ENCODE peak calls at places on chromosomes 3 and 15, in eight cellular contexts. O is HepG2; W is heart left ventricle; E is heart right ventricle; K is fibroblast of lung; S is right cardiac atrium; P is CD8-positive, alpha-beta memory T cell; H is breast epithelium. D is an unnamed sample.

GRCh38 chr3:197002701-197003454 is 26.7 kb downstream of the MELTF start:
- DNase-seq in O (peak; percentile 30), W (peak; percentile 76), E (peak; percentile 62), K (peak; percentile 62), S (peak; percentile 91), P (peak; percentile 78), H (peak; percentile 73), D (peak; percentile 92)

GRCh38 chr3:161423911-161424522 is 52.7 kb upstream of the SPTSSB start:
- DNase-seq in O (peak; percentile 41), W (no peak), E (no peak), K (peak; percentile 6), S (no peak), P (peak; percentile 7), H (no peak), D (no peak)

GRCh38 chr3:140529558-140529957 is 148.3 kb upstream of the TRIM42 start:
- DNase-seq in O (no peak), W (no peak), E (no peak), K (no peak), S (no peak), P (no peak), H (no peak), D (no peak)

GRCh38 chr3:179037361-179037760 is 34.2 kb downstream of the ZMAT3 start:
- DNase-seq in O (no peak), W (peak; percentile 73), E (peak; percentile 58), K (peak; percentile 97), S (peak; percentile 79), P (peak; percentile 28), H (peak; percentile 89), D (peak; percentile 84)

GRCh38 chr15:63319065-63319464 is 41.7 kb downstream of the APH1B start:
- DNase-seq in O (no peak), W (no peak), E (no peak), K (no peak), S (no peak), P (no peak), H (no peak), D (no peak)

GRCh38 chr15:36544518-36545383 is 34.7 kb upstream of the CDIN1 start:
- DNase-seq in O (no peak), W (no peak), E (no peak), K (peak; percentile 2), S (no peak), P (no peak), H (no peak), D (no peak)

GRCh38 chr3:98561727-98562521 is 30.1 kb downstream of the GPR15 start:
- DNase-seq in O (no peak), W (no peak), E (no peak), K (peak; percentile 53), S (no peak), P (no peak), H (no peak), D (no peak)

GRCh38 chr3:38108649-38109579 is 28.0 kb downstream of the ACAA1 start:
- DNase-seq in O (no peak), W (no peak), E (no peak), K (no peak), S (no peak), P (no peak), H (no peak), D (peak; percentile 51)

GRCh38 chr3:196643201-196643749 is 3.8 kb downstream of the NRROS start:
- DNase-seq in O (no peak), W (no peak), E (no peak), K (no peak), S (no peak), P (peak; percentile 58), H (no peak), D (peak; percentile 85)

GRCh38 chr3:178703268-178703975 is 167.2 kb downstream of the KCNMB2 start:
- DNase-seq in O (no peak), W (no peak), E (no peak), K (peak; percentile 77), S (no peak), P (no peak), H (no peak), D (no peak)

GRCh38 chr3:182668974-182669373 is 124.3 kb upstream of the ATP11B start:
- DNase-seq in O (no peak), W (no peak), E (no peak), K (no peak), S (no peak), P (no peak), H (no peak), D (no peak)

GRCh38 chr3:46491089-46492070 is 6.4 kb upstream of the RTP3 start:
- DNase-seq in O (no peak), W (no peak), E (no peak), K (no peak), S (no peak), P (no peak), H (no peak), D (no peak)

GRCh38 chr3:66419053-66419440 is 81.8 kb downstream of the LRIG1 start:
- DNase-seq in O (no peak), W (no peak), E (no peak), K (no peak), S (no peak), P (no peak), H (no peak), D (no peak)

GRCh38 chr3:135970500-135971116 is 5.1 kb downstream of the PPP2R3A start:
- DNase-seq in O (no peak), W (no peak), E (no peak), K (peak; percentile 46), S (no peak), P (no peak), H (no peak), D (no peak)

DNA sequence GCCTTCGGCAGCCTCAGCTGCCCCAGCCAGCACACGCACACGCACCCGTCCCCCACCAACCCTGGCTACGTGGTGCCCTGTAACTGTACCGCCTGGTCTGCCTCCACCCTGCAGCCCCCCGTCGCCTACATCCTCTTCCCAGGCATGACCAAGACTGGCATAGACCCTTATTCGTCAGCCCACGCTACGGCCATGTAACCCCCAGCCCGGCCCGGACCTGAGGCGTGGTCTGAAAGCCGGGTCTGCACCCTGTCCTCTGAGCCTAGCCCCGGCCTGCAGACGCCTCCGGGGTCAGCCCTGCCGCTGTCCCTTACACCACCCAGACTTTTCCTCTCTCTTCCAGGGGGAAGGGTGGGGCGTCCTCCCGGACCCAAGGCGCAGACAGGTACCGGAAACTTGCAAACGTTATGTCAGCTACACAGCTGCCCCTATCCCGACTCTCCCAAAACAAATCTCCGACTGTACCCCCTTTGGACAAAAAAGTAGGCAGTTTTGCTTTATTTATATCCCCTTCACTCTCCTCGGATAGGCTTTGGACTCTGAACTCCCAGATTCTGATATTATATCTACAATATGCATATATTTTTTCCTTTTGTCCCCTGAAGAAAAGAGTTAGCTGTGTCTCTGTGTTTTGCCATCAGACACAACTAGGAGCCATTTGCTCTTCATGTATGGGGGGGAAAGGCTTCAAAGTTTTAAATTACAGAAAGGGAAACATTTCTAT is 1.4 kb downstream of the SOX14 start:
- DNase-seq in O (no peak), W (no peak), E (no peak), K (no peak), S (no peak), P (no peak), H (no peak), D (no peak)
- H3K4me3 ChIP-seq in O (no peak overlapping the region), W (no peak overlapping the region), E (no peak overlapping the region), K (no peak overlapping the region), S (no peak overlapping the region), P (no peak overlapping the region), H (no peak overlapping the region), D (no peak overlapping the region)

DNA sequence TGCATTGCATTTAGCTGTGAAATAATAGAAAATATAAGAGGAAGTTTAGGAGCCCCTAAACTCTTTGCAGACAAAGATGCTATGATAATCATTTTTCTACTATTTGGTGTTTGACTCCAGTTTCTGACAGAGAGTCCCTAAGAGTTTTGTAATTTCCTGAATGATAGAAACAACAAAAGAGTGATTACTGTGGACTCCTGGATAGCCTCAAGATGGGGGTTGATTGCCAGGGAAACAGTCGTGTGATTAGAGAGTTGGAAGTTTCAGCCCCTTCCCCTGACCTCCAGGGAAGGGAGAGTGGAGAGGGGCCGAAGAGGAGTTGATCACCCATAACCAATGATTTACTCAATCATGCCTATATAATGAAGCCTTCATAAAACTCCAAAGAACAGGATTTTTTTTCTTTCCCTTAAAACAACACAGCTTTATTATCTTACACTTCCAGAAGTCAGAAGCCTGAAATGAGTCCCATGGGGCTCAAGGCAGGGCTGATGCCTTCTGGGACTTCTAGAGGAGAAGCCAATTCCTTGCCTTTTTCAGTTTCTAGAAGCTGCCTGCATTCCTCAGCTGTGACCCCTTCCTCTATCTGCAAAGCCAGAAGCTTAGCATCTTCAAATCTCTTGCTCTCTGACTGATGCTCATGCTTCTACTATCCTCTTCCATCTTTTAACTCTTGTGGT is 292.3 kb upstream of the ZPLD1 start:
- DNase-seq in O (no peak), W (no peak), E (peak; percentile 10), K (no peak), S (no peak), P (no peak), H (no peak), D (no peak)
- H3K27ac ChIP-seq in O (no peak overlapping the region), W (peak overlapping the region; percentile 52), E (no peak overlapping the region), K (no peak overlapping the region), S (no peak overlapping the region), P (no peak overlapping the region), H (no peak overlapping the region), D (no peak overlapping the region)

GRCh38 chr15:65076486-65077290 is at the start of gene KBTBD13:
- DNase-seq in O (no peak), W (no peak), E (peak; percentile 53), K (no peak), S (no peak), P (no peak), H (no peak), D (no peak)

GRCh38 chr15:65081270-65081669 is 4.7 kb downstream of the KBTBD13 start:
- DNase-seq in O (no peak), W (peak; percentile 52), E (no peak), K (no peak), S (no peak), P (no peak), H (no peak), D (no peak)

GRCh38 chr15:65077981-65078352 is 1.4 kb downstream of the KBTBD13 start:
- DNase-seq in O (no peak), W (peak; percentile 74), E (peak; percentile 58), K (peak; percentile 41), S (peak; percentile 86), P (peak; percentile 23), H (no peak), D (peak; percentile 90)

GRCh38 chr15:65079580-65079979 is 3.0 kb downstream of the KBTBD13 start:
- DNase-seq in O (no peak), W (peak; percentile 3), E (no peak), K (no peak), S (peak; percentile 36), P (no peak), H (no peak), D (no peak)

GRCh38 chr15:65077291-65077980 is 890 bp downstream of the KBTBD13 start:
- DNase-seq in O (no peak), W (no peak), E (no peak), K (no peak), S (peak; percentile 43), P (no peak), H (no peak), D (no peak)
- H3K27me3 ChIP-seq in O (no peaks in the 10 kb centered on the region), W (no peaks in the 10 kb centered on the region), E (no peaks in the 10 kb centered on the region), K (peaks cover 2% of the 10 kb centered on the region), S (no peaks in the 10 kb centered on the region), P (peaks cover 10% of the 10 kb centered on the region), H (no peaks in the 10 kb centered on the region), D (no peaks in the 10 kb centered on the region)

DNA sequence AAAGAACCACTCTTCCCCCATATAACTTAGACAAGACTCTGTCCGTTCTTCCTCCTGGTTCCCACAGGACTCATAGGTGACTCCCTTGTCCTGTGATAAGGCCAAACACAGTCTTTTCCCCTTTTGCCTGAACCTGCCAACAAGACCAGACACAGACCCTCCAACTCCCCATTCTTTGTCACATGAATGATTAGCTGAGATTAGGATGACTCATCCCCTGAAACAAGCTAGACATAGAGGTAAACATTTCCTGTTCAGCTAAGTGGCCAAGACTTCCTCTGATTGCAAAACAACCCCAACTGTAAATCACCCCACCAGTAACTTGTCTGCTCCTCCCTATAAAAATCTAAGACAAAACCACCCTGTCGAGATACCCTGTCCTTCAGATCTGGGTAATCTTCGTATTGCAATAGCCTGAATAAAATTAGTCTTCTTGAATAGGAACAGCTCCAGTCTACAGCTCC is 11.4 kb upstream of the HTR3E start:
- DNase-seq in O (no peak), W (no peak), E (no peak), K (peak; percentile 23), S (no peak), P (no peak), H (no peak), D (no peak)
- H3K4me3 ChIP-seq in O (no peak overlapping the region), W (no peak overlapping the region), E (no peak overlapping the region), K (no peak overlapping the region), S (no peak overlapping the region), P (no peak overlapping the region), H (no peak overlapping the region), D (no peak overlapping the region)